ENCODE peak calls at places on chromosome 20, in nine cellular contexts. One of them, this sample, is unnamed.

GRCh38 chr20:47665221-47665991 is 119.9 kb downstream of the SULF2 start:
- DNase-seq in heart left ventricle: no peak
- DNase-seq in ovary: peak; percentile 60
- DNase-seq in IMR-90: no peak
- DNase-seq in A549: no peak
- DNase-seq in breast epithelium: no peak
- DNase-seq in Peyer's patch: no peak
- DNase-seq in lower leg skin: peak; percentile 79
- DNase-seq in tibial nerve: no peak
- DNase-seq in this sample: no peak

GRCh38 chr20:40160151-40160550 is 528.9 kb downstream of the MAFB start:
- DNase-seq in heart left ventricle: peak; percentile 28
- DNase-seq in ovary: peak; percentile 33
- DNase-seq in IMR-90: peak; percentile 23
- DNase-seq in A549: peak; percentile 55
- DNase-seq in breast epithelium: peak; percentile 21
- DNase-seq in Peyer's patch: no peak
- DNase-seq in lower leg skin: no peak
- DNase-seq in tibial nerve: peak; percentile 18
- DNase-seq in this sample: peak; percentile 16

GRCh38 chr20:10590950-10591349 is 82.8 kb downstream of the JAG1 start:
- DNase-seq in heart left ventricle: no peak
- DNase-seq in ovary: no peak
- DNase-seq in IMR-90: no peak
- DNase-seq in A549: no peak
- DNase-seq in breast epithelium: no peak
- DNase-seq in Peyer's patch: no peak
- DNase-seq in lower leg skin: no peak
- DNase-seq in tibial nerve: no peak
- DNase-seq in this sample: no peak

GRCh38 chr20:52941803-52942202 is 30.4 kb upstream of the TSHZ2 start:
- DNase-seq in heart left ventricle: no peak
- DNase-seq in ovary: no peak
- DNase-seq in IMR-90: no peak
- DNase-seq in A549: no peak
- DNase-seq in breast epithelium: no peak
- DNase-seq in Peyer's patch: no peak
- DNase-seq in lower leg skin: no peak
- DNase-seq in tibial nerve: no peak
- DNase-seq in this sample: no peak

GRCh38 chr20:61482425-61482887 is 230.4 kb downstream of the CDH4 start:
- DNase-seq in heart left ventricle: no peak
- DNase-seq in ovary: no peak
- DNase-seq in IMR-90: no peak
- DNase-seq in A549: no peak
- DNase-seq in breast epithelium: no peak
- DNase-seq in Peyer's patch: no peak
- DNase-seq in lower leg skin: peak; percentile 80
- DNase-seq in tibial nerve: no peak
- DNase-seq in this sample: no peak

GRCh38 chr20:5569021-5569420 is 181.2 kb upstream of the SHLD1 start:
- DNase-seq in heart left ventricle: no peak
- DNase-seq in ovary: no peak
- DNase-seq in IMR-90: peak; percentile 59
- DNase-seq in A549: peak; percentile 75
- DNase-seq in breast epithelium: no peak
- DNase-seq in Peyer's patch: no peak
- DNase-seq in lower leg skin: no peak
- DNase-seq in tibial nerve: no peak
- DNase-seq in this sample: peak; percentile 32

GRCh38 chr20:51554538-51555165 is 12.1 kb upstream of the NFATC2 start:
- DNase-seq in heart left ventricle: no peak
- DNase-seq in ovary: no peak
- DNase-seq in IMR-90: peak; percentile 78
- DNase-seq in A549: no peak
- DNase-seq in breast epithelium: no peak
- DNase-seq in Peyer's patch: no peak
- DNase-seq in lower leg skin: no peak
- DNase-seq in tibial nerve: no peak
- DNase-seq in this sample: no peak

GRCh38 chr20:24317224-24317623 is 152.2 kb upstream of the SYNDIG1 start:
- DNase-seq in heart left ventricle: no peak
- DNase-seq in ovary: no peak
- DNase-seq in IMR-90: no peak
- DNase-seq in A549: no peak
- DNase-seq in breast epithelium: no peak
- DNase-seq in Peyer's patch: no peak
- DNase-seq in lower leg skin: no peak
- DNase-seq in tibial nerve: no peak
- DNase-seq in this sample: no peak

GRCh38 chr20:48606117-48606840 is 221.5 kb downstream of the PREX1 start:
- DNase-seq in heart left ventricle: no peak
- DNase-seq in ovary: peak; percentile 17
- DNase-seq in IMR-90: no peak
- DNase-seq in A549: no peak
- DNase-seq in breast epithelium: no peak
- DNase-seq in Peyer's patch: peak; percentile 25
- DNase-seq in lower leg skin: peak; percentile 70
- DNase-seq in tibial nerve: no peak
- DNase-seq in this sample: no peak

GRCh38 chr20:45701873-45702272 is at the start of gene WFDC13:
- DNase-seq in heart left ventricle: no peak
- DNase-seq in ovary: no peak
- DNase-seq in IMR-90: no peak
- DNase-seq in A549: no peak
- DNase-seq in breast epithelium: no peak
- DNase-seq in Peyer's patch: no peak
- DNase-seq in lower leg skin: no peak
- DNase-seq in tibial nerve: no peak
- DNase-seq in this sample: no peak

GRCh38 chr20:6501061-6501460 is 266.4 kb upstream of the BMP2 start:
- DNase-seq in heart left ventricle: no peak
- DNase-seq in ovary: no peak
- DNase-seq in IMR-90: peak; percentile 86
- DNase-seq in A549: peak; percentile 13
- DNase-seq in breast epithelium: no peak
- DNase-seq in Peyer's patch: no peak
- DNase-seq in lower leg skin: no peak
- DNase-seq in tibial nerve: no peak
- DNase-seq in this sample: no peak

GRCh38 chr20:26218301-26218700 is 521.6 kb upstream of the ZNF337 start:
- DNase-seq in heart left ventricle: no peak
- DNase-seq in ovary: no peak
- DNase-seq in IMR-90: peak; percentile 5
- DNase-seq in A549: no peak
- DNase-seq in breast epithelium: no peak
- DNase-seq in Peyer's patch: no peak
- DNase-seq in lower leg skin: no peak
- DNase-seq in tibial nerve: no peak
- DNase-seq in this sample: no peak

GRCh38 chr20:56630086-56630493 is 984 bp downstream of the TFAP2C start:
- DNase-seq in heart left ventricle: no peak
- DNase-seq in ovary: peak; percentile 40
- DNase-seq in IMR-90: no peak
- DNase-seq in A549: peak; percentile 83
- DNase-seq in breast epithelium: peak; percentile 89
- DNase-seq in Peyer's patch: no peak
- DNase-seq in lower leg skin: peak; percentile 94
- DNase-seq in tibial nerve: no peak
- DNase-seq in this sample: no peak

GRCh38 chr20:56631318-56631989 is 2.3 kb downstream of the TFAP2C start:
- DNase-seq in heart left ventricle: no peak
- DNase-seq in ovary: no peak
- DNase-seq in IMR-90: no peak
- DNase-seq in A549: no peak
- DNase-seq in breast epithelium: no peak
- DNase-seq in Peyer's patch: no peak
- DNase-seq in lower leg skin: no peak
- DNase-seq in tibial nerve: no peak
- DNase-seq in this sample: no peak

GRCh38 chr20:56631990-56632327 is 2.9 kb downstream of the TFAP2C start:
- DNase-seq in heart left ventricle: no peak
- DNase-seq in ovary: no peak
- DNase-seq in IMR-90: no peak
- DNase-seq in A549: no peak
- DNase-seq in breast epithelium: no peak
- DNase-seq in Peyer's patch: no peak
- DNase-seq in lower leg skin: no peak
- DNase-seq in tibial nerve: no peak
- DNase-seq in this sample: no peak

GRCh38 chr20:56629464-56630085 is 469 bp downstream of the TFAP2C start:
- DNase-seq in heart left ventricle: no peak
- DNase-seq in ovary: no peak
- DNase-seq in IMR-90: no peak
- DNase-seq in A549: no peak
- DNase-seq in breast epithelium: no peak
- DNase-seq in Peyer's patch: no peak
- DNase-seq in lower leg skin: no peak
- DNase-seq in tibial nerve: no peak
- DNase-seq in this sample: no peak

GRCh38 chr20:56630506-56631317 is 1.6 kb downstream of the TFAP2C start:
- DNase-seq in heart left ventricle: no peak
- DNase-seq in ovary: no peak
- DNase-seq in IMR-90: no peak
- DNase-seq in A549: peak; percentile 50
- DNase-seq in breast epithelium: no peak
- DNase-seq in Peyer's patch: no peak
- DNase-seq in lower leg skin: no peak
- DNase-seq in tibial nerve: no peak
- DNase-seq in this sample: no peak
- TF ChIP-seq CTCF in heart left ventricle: no peak
- TF ChIP-seq CTCF in ovary: no peak
- TF ChIP-seq CTCF in IMR-90: no peak
- TF ChIP-seq CTCF in A549: peak; percentile 24
- TF ChIP-seq CTCF in breast epithelium: no peak
- TF ChIP-seq CTCF in Peyer's patch: no peak
- TF ChIP-seq CTCF in lower leg skin: no peak
- TF ChIP-seq CTCF in tibial nerve: no peak
- TF ChIP-seq CTCF in this sample: no peak

GRCh38 chr20:43102394-43102793 is 87.3 kb downstream of the PTPRT start:
- DNase-seq in heart left ventricle: no peak
- DNase-seq in ovary: no peak
- DNase-seq in IMR-90: no peak
- DNase-seq in A549: peak; percentile 4
- DNase-seq in breast epithelium: no peak
- DNase-seq in Peyer's patch: no peak
- DNase-seq in lower leg skin: no peak
- DNase-seq in tibial nerve: no peak
- DNase-seq in this sample: no peak
- TF ChIP-seq POLR2A in heart left ventricle: no peak
- TF ChIP-seq POLR2A in ovary: no peak
- TF ChIP-seq POLR2A in IMR-90: no peak
- TF ChIP-seq POLR2A in A549: no peak
- TF ChIP-seq POLR2A in breast epithelium: no peak
- TF ChIP-seq POLR2A in Peyer's patch: no peak
- TF ChIP-seq POLR2A in lower leg skin: no peak
- TF ChIP-seq POLR2A in tibial nerve: no peak
- TF ChIP-seq POLR2A in this sample: no peak

DNA sequence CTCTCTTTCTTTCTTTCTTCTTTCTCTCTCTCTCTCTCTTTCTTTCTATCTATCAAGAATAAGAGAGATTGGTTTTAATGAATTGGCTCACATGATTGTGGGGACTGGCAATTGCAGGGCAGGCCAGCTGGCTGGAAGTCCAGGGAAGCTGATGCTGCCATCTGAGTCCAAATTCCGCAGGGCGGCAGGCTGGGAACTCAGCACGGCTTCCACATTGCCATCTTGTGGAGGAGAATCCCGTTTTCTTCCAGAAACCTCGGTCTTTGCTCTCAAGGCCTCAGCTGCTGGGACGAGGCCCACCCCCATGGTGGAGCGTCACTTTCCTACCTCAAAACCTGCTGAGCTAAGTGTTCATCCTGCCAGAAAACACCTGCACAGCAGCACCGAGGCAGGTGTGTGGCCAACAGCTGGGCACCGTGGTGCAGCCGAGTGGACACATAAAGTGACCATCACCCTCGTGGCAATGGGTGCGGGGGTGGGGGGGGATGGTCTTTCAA is 58.8 kb upstream of the SLCO4A1 start:
- DNase-seq in heart left ventricle: peak; percentile 13
- DNase-seq in ovary: no peak
- DNase-seq in IMR-90: no peak
- DNase-seq in A549: peak; percentile 47
- DNase-seq in breast epithelium: no peak
- DNase-seq in Peyer's patch: no peak
- DNase-seq in lower leg skin: no peak
- DNase-seq in tibial nerve: no peak
- DNase-seq in this sample: no peak
- TF ChIP-seq CTCF in heart left ventricle: no peak
- TF ChIP-seq CTCF in ovary: no peak
- TF ChIP-seq CTCF in IMR-90: peak; percentile 8
- TF ChIP-seq CTCF in A549: no peak
- TF ChIP-seq CTCF in breast epithelium: no peak
- TF ChIP-seq CTCF in Peyer's patch: no peak
- TF ChIP-seq CTCF in lower leg skin: no peak
- TF ChIP-seq CTCF in tibial nerve: no peak
- TF ChIP-seq CTCF in this sample: peak; percentile 34

DNA sequence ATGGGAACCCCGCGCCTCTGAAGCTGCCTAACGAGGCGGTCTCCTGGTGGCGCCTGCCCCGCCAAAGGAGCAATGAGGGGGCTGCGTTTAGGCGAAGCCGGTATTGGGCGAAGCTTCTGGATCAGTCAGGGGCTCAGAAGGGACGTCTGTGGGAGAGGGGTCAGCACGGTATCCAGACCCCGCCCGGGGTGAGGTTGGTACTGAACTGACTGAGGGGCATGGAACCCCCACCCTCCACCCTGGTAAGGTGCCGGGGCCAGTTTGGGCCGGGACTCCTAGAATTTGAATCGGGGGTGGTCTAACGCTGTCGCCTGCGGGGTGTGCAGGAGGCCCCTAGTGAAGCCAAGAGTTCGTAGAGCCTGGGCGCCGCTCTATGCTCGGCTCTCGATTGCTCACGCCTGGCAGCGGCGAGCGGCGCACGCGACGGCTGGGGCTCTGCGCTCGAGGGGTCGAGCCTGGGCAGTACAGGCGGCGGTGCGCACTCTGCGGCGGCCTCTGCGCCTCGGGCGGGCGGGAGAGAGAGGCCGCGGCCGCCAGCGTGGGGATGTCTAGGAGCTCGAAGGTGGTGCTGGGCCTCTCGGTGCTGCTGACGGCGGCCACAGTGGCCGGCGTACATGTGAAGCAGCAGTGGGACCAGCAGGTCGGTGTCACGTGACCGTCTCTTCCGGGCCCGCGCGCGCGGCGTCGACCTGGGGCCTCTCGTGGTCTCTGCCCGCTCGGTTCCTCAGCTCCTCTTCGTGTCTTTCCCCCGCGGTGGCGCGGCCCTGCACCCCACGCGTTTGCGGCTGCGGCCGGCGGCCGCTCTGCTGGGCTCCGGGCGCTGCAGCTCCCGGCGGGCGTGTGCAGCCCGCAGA is at the start of the genes KAT14 and PET117:
- DNase-seq in heart left ventricle: peak; percentile 94
- DNase-seq in ovary: peak; percentile 93
- DNase-seq in IMR-90: peak; percentile 89
- DNase-seq in A549: peak; percentile 94
- DNase-seq in breast epithelium: peak; percentile 78
- DNase-seq in Peyer's patch: peak; percentile 95
- DNase-seq in lower leg skin: peak; percentile 97
- DNase-seq in tibial nerve: peak; percentile 79
- DNase-seq in this sample: peak; percentile 82
- TF ChIP-seq POLR2A in heart left ventricle: no peak
- TF ChIP-seq POLR2A in ovary: peak; percentile 41
- TF ChIP-seq POLR2A in IMR-90: peak; percentile 42
- TF ChIP-seq POLR2A in A549: peak; percentile 86
- TF ChIP-seq POLR2A in breast epithelium: peak; percentile 29
- TF ChIP-seq POLR2A in Peyer's patch: peak; percentile 86
- TF ChIP-seq POLR2A in lower leg skin: no peak
- TF ChIP-seq POLR2A in tibial nerve: peak; percentile 52
- TF ChIP-seq POLR2A in this sample: no peak

This sample was measured in uterus.